ENCODE peak calls at places on chromosomes 16 and 17, in six cellular contexts. H is AG09319, D is sigmoid colon, Y is glutamatergic neuron, E is prostate gland, N is tibial nerve. S is an unnamed sample.

GRCh38 chr17:73283841-73284282 is 22.2 kb upstream of the CPSF4L start:
- DNase-seq in D (peak), H (no peak), E (no peak), N (peak), Y (peak), S (no peak)

GRCh38 chr17:9408381-9408780 is 167.2 kb downstream of the STX8 start:
- DNase-seq in Y (no peak), D (no peak), E (no peak), N (no peak), H (no peak), S (no peak)

GRCh38 chr17:38451840-38452529 is 23.7 kb downstream of the ARHGAP23 start:
- DNase-seq in H (peak), Y (peak), D (no peak), E (no peak), N (no peak), S (no peak)

GRCh38 chr16:3188925-3189825 is 1.2 kb downstream of the OR1F1 start:
- DNase-seq in Y (peak), E (no peak), H (no peak), D (no peak), N (no peak), S (no peak)

GRCh38 chr17:73750975-73751374 is 106.7 kb upstream of the SDK2 start:
- DNase-seq in D (no peak), Y (no peak), H (no peak), N (no peak), E (no peak), S (no peak)

GRCh38 chr17:65537845-65538678 is 23.4 kb downstream of the AXIN2 start:
- DNase-seq in H (no peak), D (no peak), E (no peak), N (no peak), Y (no peak), S (no peak)

GRCh38 chr17:79815836-79816371 is 19.0 kb upstream of the CBX8 start:
- DNase-seq in Y (no peak), H (no peak), E (no peak), D (no peak), N (no peak), S (no peak)

GRCh38 chr16:27238016-27238587 is 30.5 kb downstream of the NSMCE1 start:
- DNase-seq in E (no peak), N (no peak), Y (no peak), H (no peak), D (peak), S (no peak)

GRCh38 chr17:65556014-65556909 is 5.2 kb downstream of the AXIN2 start:
- DNase-seq in H (no peak), N (peak), D (peak), Y (peak), E (peak), S (no peak)

GRCh38 chr16:69906838-69907301 is 44.3 kb upstream of the CLEC18A start:
- DNase-seq in E (no peak), N (no peak), Y (no peak), D (no peak), H (peak), S (no peak)

GRCh38 chr16:87963400-87963799 is 12.2 kb downstream of the BANP start:
- DNase-seq in N (no peak), E (no peak), Y (no peak), H (no peak), D (no peak), S (no peak)

GRCh38 chr16:31135535-31136286 is at the start of gene PRSS8:
- DNase-seq in D (no peak), Y (no peak), N (no peak), H (no peak), E (peak), S (no peak)

GRCh38 chr16:31136287-31136662 is 748 bp upstream of the PRSS8 start:
- DNase-seq in E (no peak), N (no peak), H (no peak), Y (no peak), D (no peak), S (no peak)

GRCh38 chr16:31142109-31143035 is 6.8 kb upstream of the PRSS8 start:
- DNase-seq in Y (peak), N (peak), H (peak), E (peak), D (peak), S (peak)

GRCh38 chr16:31141489-31142108 is 6.1 kb upstream of the PRSS8 start:
- DNase-seq in Y (no peak), N (no peak), H (no peak), E (no peak), D (peak), S (no peak)

DNA sequence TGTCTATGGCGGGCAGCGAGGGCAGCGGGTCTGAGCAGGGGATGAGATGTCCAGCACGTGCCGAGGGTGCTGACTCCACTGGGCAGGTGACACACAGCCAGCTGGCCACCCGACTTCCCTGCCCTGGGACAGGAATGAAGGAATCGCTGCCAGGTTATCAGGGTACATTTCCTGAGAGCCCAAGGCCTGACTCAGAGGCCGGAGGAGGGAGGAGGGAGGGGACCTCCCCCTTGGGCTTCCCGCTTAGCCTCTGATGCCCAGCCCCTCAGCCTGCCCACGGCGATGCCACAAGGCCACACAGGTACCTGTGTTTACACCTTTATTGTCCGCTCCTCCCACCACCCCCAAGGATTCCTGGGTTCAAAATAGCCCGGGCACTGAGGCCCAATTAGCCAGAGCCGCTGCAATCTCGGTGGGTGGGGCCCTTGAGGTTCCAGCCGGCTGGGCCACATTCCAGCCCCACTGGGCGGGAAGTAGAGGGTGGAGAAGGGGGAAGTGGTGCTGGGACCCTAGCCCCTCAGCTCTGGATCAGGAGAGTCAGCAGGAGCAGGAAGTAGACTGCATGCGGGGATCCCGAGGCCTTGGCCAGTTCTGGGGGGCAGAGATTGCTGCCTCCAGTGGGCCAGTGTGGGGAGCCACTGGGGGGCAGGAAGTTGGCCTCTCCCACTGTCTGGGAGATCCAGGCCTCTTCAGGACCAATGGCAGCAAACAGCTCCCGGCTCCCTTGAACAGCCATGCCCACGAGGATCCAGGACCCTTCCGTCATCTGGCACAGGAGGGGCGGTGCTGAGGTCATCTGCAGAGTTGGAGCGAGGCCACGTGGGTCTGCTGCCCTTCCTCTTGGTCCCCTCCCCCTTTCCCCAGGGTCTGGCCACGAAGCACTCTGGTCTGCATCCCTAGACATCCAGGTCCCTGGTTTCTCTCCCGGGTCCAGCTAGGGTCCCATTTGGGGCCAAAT is 3.4 kb upstream of the PRSS8 start:
- DNase-seq in D (no peak), N (no peak), Y (no peak), E (peak), H (no peak), S (no peak)
- TF ChIP-seq CTCF in D (no peak), N (no peak), Y (no peak), E (no peak), H (no peak), S (no peak)

GRCh38 chr17:6509295-6509771 is 47.0 kb downstream of the PITPNM3 start:
- DNase-seq in E (no peak), H (no peak), N (no peak), Y (no peak), D (peak), S (no peak)

GRCh38 chr17:6507535-6507934 is 48.8 kb downstream of the PITPNM3 start:
- DNase-seq in N (no peak), E (no peak), Y (no peak), H (peak), D (peak), S (no peak)

GRCh38 chr17:6509921-6510320 is 46.4 kb downstream of the PITPNM3 start:
- DNase-seq in H (no peak), Y (no peak), D (no peak), E (no peak), N (no peak), S (no peak)

GRCh38 chr17:6508026-6508425 is 48.3 kb downstream of the PITPNM3 start:
- DNase-seq in N (no peak), H (no peak), D (no peak), Y (no peak), E (no peak), S (no peak)

DNA sequence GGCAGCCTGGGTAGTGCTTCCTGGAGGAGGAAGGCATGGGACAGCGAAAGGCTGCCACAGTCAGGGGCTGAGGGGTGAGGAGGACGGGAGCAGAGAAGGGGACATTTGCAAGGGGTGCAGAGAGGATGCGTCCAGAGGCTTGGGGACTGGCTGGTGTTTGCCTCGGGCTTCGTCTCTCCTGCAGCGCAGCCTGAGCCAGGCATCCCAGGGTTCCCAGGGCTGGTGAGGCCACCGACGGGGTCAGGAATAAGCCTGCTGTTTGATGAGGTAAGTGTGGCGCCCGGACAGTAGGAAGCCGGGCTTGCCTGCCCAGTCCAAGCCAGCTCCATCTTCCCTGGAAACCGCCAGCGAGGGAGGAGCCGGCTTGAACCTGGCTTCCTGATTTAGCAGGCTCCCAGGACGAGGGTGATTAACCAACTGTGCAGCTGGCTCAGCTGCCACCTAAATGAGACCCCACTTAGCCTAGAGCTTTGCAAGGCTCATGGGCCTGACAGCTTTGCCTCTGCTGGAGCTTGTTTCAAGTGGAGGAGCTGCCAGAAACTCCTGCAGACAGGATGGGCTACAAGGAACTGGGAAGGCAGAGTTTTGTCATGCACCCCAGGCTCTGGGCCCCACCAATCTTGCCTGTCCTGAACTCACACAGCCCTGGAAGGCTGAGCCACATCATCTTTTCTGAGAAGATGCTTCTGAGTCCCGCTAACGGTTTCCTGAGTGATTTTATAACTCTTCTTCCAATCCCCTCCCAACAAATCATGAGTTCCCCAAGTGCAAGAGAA is 47.6 kb downstream of the PITPNM3 start:
- DNase-seq in H (no peak), D (peak), N (no peak), E (no peak), Y (peak), S (no peak)
- TF ChIP-seq CTCF in H (no peak), D (no peak), N (no peak), E (no peak), Y (no peak), S (no peak)

GRCh38 chr17:71085238-71086033 is 916.1 kb downstream of the KCNJ2 start:
- DNase-seq in E (no peak), H (no peak), N (no peak), Y (peak), D (no peak), S (no peak)
- TF ChIP-seq CTCF in E (no peak), H (peak), N (no peak), Y (peak), D (no peak), S (no peak)

GRCh38 chr17:46010597-46011186 is 11.6 kb downstream of the STH start:
- DNase-seq in H (no peak), Y (no peak), E (no peak), N (no peak), D (no peak), S (no peak)

GRCh38 chr17:46011711-46012505 is 12.9 kb downstream of the STH start:
- DNase-seq in H (no peak), D (no peak), Y (no peak), N (no peak), E (no peak), S (no peak)

GRCh38 chr17:46012506-46013079 is 13.5 kb downstream of the STH start:
- DNase-seq in D (no peak), E (no peak), Y (no peak), N (no peak), H (no peak), S (no peak)

GRCh38 chr17:46013127-46013501 is 14.1 kb downstream of the STH start:
- DNase-seq in D (no peak), Y (no peak), H (no peak), N (no peak), E (no peak), S (no peak)

DNA sequence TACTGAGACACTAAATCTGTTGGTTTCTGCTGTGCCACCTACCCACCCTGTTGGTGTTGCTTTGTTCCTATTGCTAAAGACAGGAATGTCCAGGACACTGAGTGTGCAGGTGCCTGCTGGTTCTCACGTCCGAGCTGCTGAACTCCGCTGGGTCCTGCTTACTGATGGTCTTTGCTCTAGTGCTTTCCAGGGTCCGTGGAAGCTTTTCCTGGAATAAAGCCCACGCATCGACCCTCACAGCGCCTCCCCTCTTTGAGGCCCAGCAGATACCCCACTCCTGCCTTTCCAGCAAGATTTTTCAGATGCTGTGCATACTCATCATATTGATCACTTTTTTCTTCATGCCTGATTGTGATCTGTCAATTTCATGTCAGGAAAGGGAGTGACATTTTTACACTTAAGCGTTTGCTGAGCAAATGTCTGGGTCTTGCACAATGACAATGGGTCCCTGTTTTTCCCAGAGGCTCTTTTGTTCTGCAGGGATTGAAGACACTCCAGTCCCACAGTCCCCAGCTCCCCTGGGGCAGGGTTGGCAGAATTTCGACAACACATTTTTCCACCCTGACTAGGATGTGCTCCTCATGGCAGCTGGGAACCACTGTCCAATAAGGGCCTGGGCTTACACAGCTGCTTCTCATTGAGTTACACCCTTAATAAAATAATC is 14.6 kb downstream of the STH start:
- DNase-seq in E (no peak), H (no peak), Y (no peak), D (no peak), N (no peak), S (no peak)
- TF ChIP-seq CTCF in E (no peak), H (no peak), Y (no peak), D (no peak), N (no peak), S (no peak)

GRCh38 chr17:81095608-81095888 is 60.6 kb downstream of the BAIAP2 start:
- DNase-seq in N (no peak), Y (no peak), D (no peak), E (no peak), H (no peak), S (no peak)

GRCh38 chr17:81094744-81095607 is 60.0 kb downstream of the BAIAP2 start:
- DNase-seq in E (no peak), D (peak), Y (peak), N (peak), H (peak), S (no peak)

GRCh38 chr17:81093576-81094223 is 58.7 kb downstream of the BAIAP2 start:
- DNase-seq in Y (no peak), N (no peak), D (no peak), H (no peak), E (no peak), S (no peak)

GRCh38 chr17:81092518-81093095 is 57.7 kb downstream of the BAIAP2 start:
- DNase-seq in E (no peak), Y (no peak), N (no peak), D (no peak), H (no peak), S (no peak)

DNA sequence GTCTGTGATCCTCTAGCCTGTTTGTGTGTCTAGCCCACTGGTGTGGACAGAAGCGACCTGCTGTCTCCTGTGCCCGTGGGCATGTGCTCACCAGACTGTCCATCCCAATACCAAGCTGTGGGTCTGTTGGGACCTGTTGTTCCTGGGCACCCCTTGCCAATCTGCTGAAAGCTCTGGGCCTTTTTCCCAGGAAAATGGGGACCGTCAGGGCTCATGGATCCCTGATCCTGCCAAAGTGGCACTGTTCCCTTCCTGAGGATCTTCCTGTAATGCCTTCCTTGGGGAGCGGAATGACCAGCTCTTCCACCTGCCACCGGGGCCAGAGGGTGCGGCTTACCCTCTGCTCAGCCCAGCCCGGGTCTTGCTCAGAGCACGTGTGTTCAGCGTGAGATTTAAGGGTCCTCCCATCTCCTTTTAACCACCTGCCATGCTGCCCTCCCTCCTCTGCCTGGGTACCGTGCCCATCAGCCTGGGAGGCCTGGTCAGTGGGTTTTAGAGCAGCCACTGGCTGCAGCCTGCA is 59.3 kb downstream of the BAIAP2 start:
- DNase-seq in N (no peak), Y (no peak), E (no peak), D (no peak), H (no peak), S (no peak)
- TF ChIP-seq CTCF in N (no peak), Y (no peak), E (no peak), D (no peak), H (no peak), S (no peak)

GRCh38 chr17:63697341-63698286 is 2.3 kb downstream of the LIMD2 start:
- DNase-seq in D (no peak), N (no peak), E (no peak), H (no peak), Y (peak), S (no peak)

GRCh38 chr17:63695889-63696288 is 4.0 kb downstream of the LIMD2 start:
- DNase-seq in E (no peak), Y (no peak), D (no peak), N (no peak), H (no peak), S (no peak)

GRCh38 chr17:63698381-63698885 is 1.5 kb downstream of the LIMD2 start:
- DNase-seq in D (no peak), H (no peak), E (no peak), Y (no peak), N (no peak), S (no peak)

GRCh38 chr17:63694974-63695773 is 4.8 kb downstream of the LIMD2 start:
- DNase-seq in E (no peak), D (no peak), Y (peak), H (no peak), N (no peak), S (no peak)

GRCh38 chr17:63696381-63696961 is 3.5 kb downstream of the LIMD2 start:
- DNase-seq in H (no peak), D (no peak), Y (no peak), N (no peak), E (no peak), S (peak)
- TF ChIP-seq CTCF in H (peak), D (peak), Y (peak), N (peak), E (peak), S (no peak)